ENCODE peak calls at places on chromosomes 11 and 22, in five cellular contexts. M is mesenchymal stem cell; K is Right ventricle myocardium superior; R is AG04450; L is activated CD4-positive, alpha-beta T cell treated with anti-CD3 and anti-CD28 coated beads, Interleukin-2, amount 50 U/mL, for 1 hour. Y is an unnamed sample.

GRCh38 chr11:12017865-12018453 is 9.5 kb upstream of the DKK3 start:
- DNase-seq in M (peak), K (no peak), R (no peak), L (no peak), Y (no peak)

GRCh38 chr11:78704811-78705210 is 130.1 kb upstream of the NARS2 start:
- DNase-seq in M (no peak), K (no peak), R (no peak), L (no peak), Y (no peak)

GRCh38 chr22:35838849-35839646 is 121.4 kb downstream of the APOL5 start:
- DNase-seq in M (peak), K (no peak), R (peak), L (no peak), Y (peak)

GRCh38 chr11:57116654-57117053 is 65.1 kb upstream of the LRRC55 start:
- DNase-seq in M (peak), K (peak), R (peak), L (no peak), Y (peak)

GRCh38 chr11:124569697-124570096 is at the start of gene OR8A1:
- DNase-seq in M (no peak), K (no peak), R (no peak), L (no peak), Y (no peak)

GRCh38 chr11:125448136-125448535 is 47.9 kb downstream of the FEZ1 start:
- DNase-seq in M (no peak), K (no peak), R (no peak), L (no peak), Y (no peak)

GRCh38 chr11:2271327-2272240 is 1.2 kb upstream of the ASCL2 start:
- DNase-seq in M (no peak), K (peak), R (no peak), L (no peak), Y (no peak)

GRCh38 chr22:42273855-42274451 is 3.5 kb upstream of the TCF20 start:
- DNase-seq in M (peak), K (no peak), R (no peak), L (no peak), Y (no peak)

GRCh38 chr11:31804439-31805036 is 6.6 kb downstream of the PAX6 start:
- DNase-seq in M (no peak), K (no peak), R (no peak), L (no peak), Y (no peak)

GRCh38 chr22:49382451-49382735 is 445.3 kb downstream of the BRD1 start:
- DNase-seq in M (no peak), K (no peak), R (no peak), L (no peak), Y (no peak)

GRCh38 chr11:44006882-44007495 is 40.8 kb upstream of the ACCSL start:
- DNase-seq in M (no peak), K (no peak), R (no peak), L (no peak), Y (no peak)

GRCh38 chr22:35921777-35922176 is 106.8 kb downstream of the RBFOX2 start:
- DNase-seq in M (peak), K (no peak), R (peak), L (no peak), Y (peak)

GRCh38 chr22:38423512-38424503 is 31.2 kb downstream of the KCNJ4 start:
- DNase-seq in M (no peak), K (no peak), R (no peak), L (no peak), Y (no peak)

GRCh38 chr11:86999859-87000753 is 37.6 kb upstream of the TMEM135 start:
- DNase-seq in M (peak), K (no peak), R (no peak), L (no peak), Y (no peak)

Y was measured in DND-41.